ENCODE peak calls at places on chromosomes 3 and 15, in six cellular contexts. U, S, N, V, J and Y are unnamed samples.

GRCh38 chr3:27025718-27026117 is 343.5 kb downstream of the NEK10 start:
- DNase-seq in V (no peak), J (no peak), S (no peak), N (no peak), U (no peak), Y (no peak)

GRCh38 chr15:89051875-89052274 is 36.4 kb upstream of the ABHD2 start:
- DNase-seq in J (peak), V (no peak), N (no peak), S (no peak), U (no peak), Y (no peak)

GRCh38 chr3:76043746-76044145 is 258.4 kb upstream of the ZNF717 start:
- DNase-seq in V (no peak), J (no peak), N (no peak), S (no peak), U (no peak), Y (no peak)

GRCh38 chr3:82354181-82354696 is 592.8 kb upstream of the GBE1 start:
- DNase-seq in J (no peak), N (no peak), U (no peak), S (no peak), V (no peak), Y (no peak)

GRCh38 chr15:59052915-59053407 is 52.0 kb upstream of the CCNB2 start:
- DNase-seq in S (no peak), U (no peak), V (no peak), N (no peak), J (no peak), Y (no peak)

GRCh38 chr3:146464783-146465182 is 4.6 kb downstream of the PLSCR2 start:
- DNase-seq in J (no peak), U (no peak), N (no peak), V (no peak), S (no peak), Y (no peak)

GRCh38 chr3:186915808-186916796 is 14.2 kb upstream of the ST6GAL1 start:
- DNase-seq in S (no peak), U (no peak), N (no peak), V (no peak), J (no peak), Y (no peak)

GRCh38 chr15:40454904-40455391 is 14.2 kb downstream of the BAHD1 start:
- DNase-seq in J (peak), N (no peak), U (no peak), V (no peak), S (no peak), Y (no peak)

GRCh38 chr3:50358355-50358926 is 880 bp downstream of the TMEM115 start:
- DNase-seq in U (no peak), V (no peak), J (no peak), N (no peak), S (no peak), Y (no peak)

GRCh38 chr15:74613953-74614743 is 1.5 kb upstream of the CLK3 start:
- DNase-seq in S (no peak), U (no peak), N (peak), J (no peak), V (no peak), Y (no peak)

GRCh38 chr3:23611737-23612295 is 193.9 kb upstream of the UBE2E1 start:
- DNase-seq in J (peak), N (no peak), S (peak), U (no peak), V (no peak), Y (no peak)

GRCh38 chr3:71530903-71531535 is 52.5 kb downstream of the FOXP1 start:
- DNase-seq in S (no peak), V (no peak), N (no peak), U (no peak), J (no peak), Y (no peak)

GRCh38 chr3:136237961-136238649 is 12.0 kb upstream of the PCCB start:
- DNase-seq in U (no peak), J (no peak), S (no peak), N (no peak), V (no peak), Y (no peak)

GRCh38 chr3:76474632-76475031 is 565.3 kb upstream of the ROBO2 start:
- DNase-seq in V (no peak), N (no peak), U (no peak), S (no peak), J (no peak), Y (no peak)

GRCh38 chr15:45023659-45024320 is 795 bp downstream of the SORD start:
- DNase-seq in J (no peak), V (peak), S (no peak), N (no peak), U (no peak), Y (no peak)

GRCh38 chr3:13228584-13228983 is 155.4 kb upstream of the IQSEC1 start:
- DNase-seq in S (no peak), J (no peak), V (no peak), N (no peak), U (no peak), Y (no peak)

GRCh38 chr3:123002100-123002748 is 25.3 kb downstream of the SEMA5B start:
- DNase-seq in U (no peak), J (no peak), V (no peak), N (no peak), S (no peak), Y (no peak)

GRCh38 chr3:104150724-104151123 is 1216.0 kb upstream of the ALCAM start:
- DNase-seq in V (peak), N (no peak), J (no peak), S (no peak), U (no peak), Y (no peak)

GRCh38 chr3:63886843-63887242 is 23.2 kb downstream of the ATXN7 start:
- DNase-seq in S (no peak), U (no peak), J (no peak), N (no peak), V (no peak), Y (no peak)

GRCh38 chr3:27758083-27758482 is 36.0 kb upstream of the EOMES start:
- DNase-seq in N (no peak), V (no peak), U (no peak), S (no peak), J (peak), Y (no peak)

GRCh38 chr3:12423918-12424634 is 60.2 kb upstream of the TSEN2 start:
- DNase-seq in J (peak), U (no peak), S (no peak), V (peak), N (no peak), Y (no peak)

GRCh38 chr3:45554001-45554691 is 40.4 kb upstream of the LIMD1 start:
- DNase-seq in N (no peak), V (peak), U (peak), S (no peak), J (peak), Y (peak)

DNA sequence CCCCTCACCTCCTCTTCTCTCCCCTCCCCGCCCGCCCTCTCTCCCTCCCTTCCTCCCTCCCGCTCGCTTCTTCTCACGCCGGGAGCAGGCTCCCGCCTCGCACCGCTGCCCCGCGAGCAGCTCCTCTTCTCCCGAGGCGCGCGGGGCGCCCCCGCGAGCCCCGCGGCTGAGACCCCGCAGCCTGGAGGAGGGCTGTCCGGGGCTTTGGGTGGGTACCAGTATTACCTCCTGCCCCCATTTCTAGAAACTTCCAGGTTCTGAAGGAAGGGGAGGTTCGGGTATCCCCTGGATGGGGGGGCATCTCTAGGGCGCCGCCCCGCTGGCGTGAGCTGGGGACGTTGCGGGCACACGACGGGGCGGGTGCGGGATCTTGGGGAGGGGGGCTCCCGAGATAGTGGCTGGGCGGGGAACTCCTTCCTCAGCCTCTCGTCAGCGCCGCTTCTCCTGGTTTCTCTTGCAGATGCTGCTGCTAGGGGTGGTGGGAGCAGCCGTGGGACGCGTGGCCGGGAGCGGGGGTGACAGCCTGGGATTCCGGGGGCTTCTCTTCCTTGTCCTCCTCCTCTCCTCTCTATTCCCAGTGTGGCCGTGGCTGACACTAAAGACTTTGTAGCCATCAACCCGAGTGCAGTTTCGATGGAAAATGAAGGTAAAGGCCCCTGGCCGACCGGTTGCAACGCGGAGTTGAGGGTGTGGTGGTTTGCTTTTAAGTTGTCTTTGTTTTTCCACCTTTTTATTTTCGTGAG is 417 bp downstream of the ATP2C1 start:
- DNase-seq in J (peak), S (peak), V (peak), N (peak), U (no peak), Y (peak)
- TF ChIP-seq CTCF in J (no peak), S (no peak), V (no peak), N (no peak), U (no peak), Y (no peak)

DNA sequence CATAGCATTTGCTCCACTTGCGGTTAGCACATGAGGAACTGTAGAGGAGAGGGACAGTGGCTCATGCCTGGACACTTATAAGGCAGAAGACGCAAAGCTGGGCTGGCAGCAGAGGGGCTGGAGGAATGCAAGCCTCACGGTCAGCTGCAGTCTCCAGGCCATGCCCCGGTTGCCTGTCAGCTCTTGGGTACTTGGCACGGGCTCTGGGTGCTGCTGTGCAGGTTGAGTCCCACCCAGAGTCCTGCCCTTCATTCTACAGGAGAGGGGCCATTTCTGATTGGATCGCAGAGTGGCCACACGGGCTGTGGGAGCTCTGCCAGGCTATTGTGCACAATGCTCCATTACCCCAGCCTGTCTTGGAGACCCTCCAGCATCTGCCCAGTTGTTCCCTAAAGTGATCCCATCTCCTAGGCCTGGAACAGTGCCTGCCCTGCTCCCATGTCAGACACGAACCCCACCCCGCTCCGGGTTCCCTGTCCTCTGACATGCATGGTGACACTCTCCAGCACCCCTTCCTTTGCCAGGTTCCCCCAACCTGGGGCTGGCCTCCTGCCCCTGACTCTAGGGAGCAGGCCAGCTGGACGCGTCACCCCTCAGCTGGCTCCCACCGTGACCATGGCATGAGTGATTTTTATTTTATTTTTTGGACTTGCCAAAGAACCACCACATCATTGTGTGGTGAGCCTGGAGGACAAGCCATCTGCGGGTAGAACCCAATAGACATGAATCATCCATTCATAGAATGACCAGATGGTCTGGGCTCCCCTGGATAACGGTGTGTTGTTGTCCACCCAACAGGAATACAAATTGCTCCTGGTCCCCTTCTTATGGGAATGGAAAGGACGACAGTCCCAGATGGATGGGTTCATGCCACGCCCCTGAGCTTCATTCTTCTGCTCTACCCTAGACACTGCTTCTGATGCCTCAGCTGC is 51.0 kb upstream of the KLF13 start:
- DNase-seq in J (no peak), V (peak), U (no peak), N (no peak), S (no peak), Y (no peak)
- TF ChIP-seq CTCF in J (no peak), V (no peak), U (no peak), N (no peak), S (no peak), Y (no peak)

GRCh38 chr3:117128876-117129275 is 419.3 kb downstream of the TUSC7 start:
- DNase-seq in N (no peak), V (no peak), U (no peak), J (no peak), S (no peak), Y (no peak)

GRCh38 chr3:117130222-117130621 is 420.6 kb downstream of the TUSC7 start:
- DNase-seq in N (no peak), V (no peak), U (no peak), J (no peak), S (no peak), Y (no peak)

GRCh38 chr3:117128133-117128532 is 418.6 kb downstream of the TUSC7 start:
- DNase-seq in V (no peak), N (no peak), J (no peak), U (no peak), S (no peak), Y (no peak)

GRCh38 chr3:117126460-117126859 is 416.9 kb downstream of the TUSC7 start:
- DNase-seq in V (no peak), N (no peak), S (no peak), U (no peak), J (no peak), Y (no peak)

DNA sequence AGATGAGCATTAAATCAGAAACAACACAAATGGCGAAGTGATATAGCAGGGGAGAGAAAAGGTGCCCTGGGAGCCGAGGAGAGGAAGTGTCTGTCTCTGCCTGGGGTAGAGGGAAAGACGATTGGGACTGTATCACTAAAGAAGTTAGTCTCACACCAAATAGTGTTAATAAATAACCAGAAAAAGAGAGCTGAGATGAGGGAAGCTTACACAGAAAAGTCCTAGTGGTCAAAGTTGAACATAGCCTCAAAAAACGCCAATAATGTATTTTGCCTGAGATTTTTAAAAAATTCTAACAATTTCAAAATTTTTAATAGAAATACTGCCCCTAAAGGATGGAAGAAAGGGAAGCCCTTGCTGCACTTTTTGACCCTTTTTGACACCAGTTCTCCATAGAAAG is 417.6 kb downstream of the TUSC7 start:
- DNase-seq in V (no peak), U (no peak), N (no peak), S (no peak), J (no peak), Y (no peak)
- TF ChIP-seq CTCF in V (peak), U (no peak), N (peak), S (no peak), J (no peak), Y (no peak)

GRCh38 chr15:63505842-63506222 is 1.4 kb downstream of the USP3 start:
- DNase-seq in S (no peak), V (no peak), N (no peak), J (peak), U (no peak), Y (no peak)
- TF ChIP-seq CTCF in S (no peak), V (no peak), N (no peak), J (no peak), U (no peak), Y (no peak)

GRCh38 chr3:157368171-157368570 is 68.5 kb upstream of the PTX3 start:
- DNase-seq in N (no peak), U (no peak), S (no peak), V (no peak), J (no peak), Y (no peak)
- TF ChIP-seq CTCF in N (no peak), U (no peak), S (no peak), V (no peak), J (no peak), Y (no peak)